ENCODE peak calls at places on chromosomes 16 and 17, in ten cellular contexts. B is IMR-90, R is H1, T is ovary, V is sigmoid colon, P is spleen, H is heart left ventricle, L is Peyer's patch, D is GM12878, Z is lower leg skin. N is an unnamed sample.
A peak's percentile ranks its signal among the peaks of the same experiment; 100 is the strongest.

GRCh38 chr16:22092143-22092933 is at the start of gene VWA3A:
- DNase-seq in B (peak; percentile 64), R (no peak), T (no peak), V (no peak), P (no peak), H (no peak), L (no peak), D (no peak), Z (no peak), N (no peak)

GRCh38 chr17:40025991-40026815 is 11.0 kb downstream of the CSF3 start:
- DNase-seq in B (no peak), R (no peak), T (no peak), V (no peak), P (no peak), H (peak; percentile 24), L (no peak), D (no peak), Z (no peak), N (peak; percentile 51)

GRCh38 chr17:77543779-77544178 is 403.0 kb downstream of the SEC14L1 start:
- DNase-seq in B (no peak), R (no peak), T (no peak), V (no peak), P (no peak), H (no peak), L (no peak), D (no peak), Z (no peak), N (no peak)

GRCh38 chr17:1197379-1197778 is 17.6 kb upstream of the ABR start:
- DNase-seq in B (peak; percentile 40), R (no peak), T (no peak), V (peak; percentile 83), P (no peak), H (peak; percentile 54), L (no peak), D (no peak), Z (peak; percentile 93), N (no peak)

GRCh38 chr17:49548506-49549310 is 27.0 kb upstream of the NXPH3 start:
- DNase-seq in B (peak; percentile 30), R (no peak), T (no peak), V (no peak), P (peak; percentile 58), H (no peak), L (no peak), D (no peak), Z (peak; percentile 83), N (no peak)

GRCh38 chr17:82242698-82242976 is 13.8 kb downstream of the SLC16A3 start:
- DNase-seq in B (no peak), R (no peak), T (no peak), V (peak; percentile 69), P (peak; percentile 78), H (peak; percentile 59), L (no peak), D (no peak), Z (no peak), N (no peak)

GRCh38 chr17:55710410-55710809 is 12.3 kb downstream of the TMEM100 start:
- DNase-seq in B (no peak), R (no peak), T (no peak), V (no peak), P (no peak), H (no peak), L (no peak), D (no peak), Z (no peak), N (no peak)

GRCh38 chr16:27721548-27722265 is 171.8 kb downstream of the KATNIP start:
- DNase-seq in B (peak; percentile 78), R (no peak), T (peak; percentile 69), V (peak; percentile 89), P (no peak), H (peak; percentile 77), L (peak; percentile 48), D (no peak), Z (peak; percentile 93), N (no peak)

GRCh38 chr16:69240336-69240735 is 53.4 kb downstream of the SNTB2 start:
- DNase-seq in B (peak; percentile 73), R (no peak), T (no peak), V (no peak), P (no peak), H (no peak), L (no peak), D (no peak), Z (no peak), N (no peak)

DNA sequence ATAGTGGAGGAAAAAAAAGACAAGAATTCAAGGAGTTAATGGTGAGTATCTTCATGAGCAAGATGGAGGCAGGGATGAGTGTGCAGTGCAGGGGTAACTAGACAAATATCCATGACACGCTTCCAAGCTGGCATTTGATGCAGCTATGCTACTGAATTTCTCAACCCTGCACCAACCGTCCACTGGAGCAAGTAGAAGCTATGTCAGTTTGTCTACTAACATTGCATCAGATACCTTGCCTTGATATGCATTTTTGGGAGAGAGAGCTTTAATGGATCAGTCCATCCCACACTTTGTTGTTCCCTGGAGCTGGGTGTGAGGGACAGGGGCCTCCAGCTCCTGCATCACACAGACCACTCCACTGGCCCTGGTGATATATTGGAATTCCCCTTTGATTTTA is 16.4 kb downstream of the CCL11 start:
- DNase-seq in B (peak; percentile 20), R (no peak), T (no peak), V (no peak), P (no peak), H (no peak), L (no peak), D (no peak), Z (peak; percentile 31), N (no peak)
- TF ChIP-seq POLR2A in B (no peak), R (no peak), T (no peak), V (no peak), P (no peak), H (no peak), L (no peak), D (no peak), Z (no peak), N (no peak)

DNA sequence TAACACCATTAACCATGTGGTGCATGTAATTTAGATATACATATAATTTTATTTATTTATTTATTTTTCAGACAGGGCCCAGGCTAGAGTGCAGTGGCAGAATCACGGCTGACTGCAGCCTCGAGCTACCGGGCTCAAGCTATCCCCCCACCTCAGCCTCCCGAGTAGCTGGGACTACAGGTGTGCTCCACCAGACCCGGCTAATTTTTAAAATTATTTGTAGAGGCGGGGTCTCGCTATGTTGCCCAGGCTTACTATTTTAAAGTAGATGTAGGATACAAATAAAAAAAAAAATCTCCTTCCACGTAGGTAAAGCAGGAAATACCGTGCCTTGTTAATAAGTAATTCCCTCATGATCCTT is 446 bp upstream of the COQ7 start:
- DNase-seq in B (no peak), R (no peak), T (no peak), V (no peak), P (peak; percentile 82), H (no peak), L (no peak), D (no peak), Z (no peak), N (no peak)
- H3K4me3 ChIP-seq in B (no peak overlapping the region), R (peak overlapping the region; percentile 92), T (peak overlapping the region; percentile 98), V (peak overlapping the region; percentile 86), P (peak overlapping the region; percentile 73), H (peak overlapping the region; percentile 85), L (peak overlapping the region; percentile 67), D (peak overlapping the region; percentile 95), Z (no peak overlapping the region), N (peak overlapping the region; percentile 71)

GRCh38 chr17:67993153-67993997 is 2.9 kb downstream of the C17orf58 start:
- DNase-seq in B (peak; percentile 84), R (no peak), T (peak; percentile 91), V (peak; percentile 90), P (peak; percentile 95), H (peak; percentile 93), L (peak; percentile 89), D (no peak), Z (peak; percentile 95), N (peak; percentile 91)
- TF ChIP-seq POLR2A in B (peak; percentile 26), R (peak; percentile 38), T (peak; percentile 52), V (no peak), P (no peak), H (peak; percentile 56), L (peak; percentile 78), D (peak; percentile 76), Z (no peak), N (peak; percentile 67)

GRCh38 chr17:50687200-50688066 is 20.3 kb downstream of the ANKRD40 start:
- DNase-seq in B (no peak), R (no peak), T (peak; percentile 87), V (peak; percentile 74), P (no peak), H (no peak), L (no peak), D (no peak), Z (peak; percentile 82), N (no peak)
- H3K4me3 ChIP-seq in B (no peak overlapping the region), R (no peak overlapping the region), T (no peak overlapping the region), V (no peak overlapping the region), P (no peak overlapping the region), H (no peak overlapping the region), L (no peak overlapping the region), D (no peak overlapping the region), Z (no peak overlapping the region), N (no peak overlapping the region)

DNA sequence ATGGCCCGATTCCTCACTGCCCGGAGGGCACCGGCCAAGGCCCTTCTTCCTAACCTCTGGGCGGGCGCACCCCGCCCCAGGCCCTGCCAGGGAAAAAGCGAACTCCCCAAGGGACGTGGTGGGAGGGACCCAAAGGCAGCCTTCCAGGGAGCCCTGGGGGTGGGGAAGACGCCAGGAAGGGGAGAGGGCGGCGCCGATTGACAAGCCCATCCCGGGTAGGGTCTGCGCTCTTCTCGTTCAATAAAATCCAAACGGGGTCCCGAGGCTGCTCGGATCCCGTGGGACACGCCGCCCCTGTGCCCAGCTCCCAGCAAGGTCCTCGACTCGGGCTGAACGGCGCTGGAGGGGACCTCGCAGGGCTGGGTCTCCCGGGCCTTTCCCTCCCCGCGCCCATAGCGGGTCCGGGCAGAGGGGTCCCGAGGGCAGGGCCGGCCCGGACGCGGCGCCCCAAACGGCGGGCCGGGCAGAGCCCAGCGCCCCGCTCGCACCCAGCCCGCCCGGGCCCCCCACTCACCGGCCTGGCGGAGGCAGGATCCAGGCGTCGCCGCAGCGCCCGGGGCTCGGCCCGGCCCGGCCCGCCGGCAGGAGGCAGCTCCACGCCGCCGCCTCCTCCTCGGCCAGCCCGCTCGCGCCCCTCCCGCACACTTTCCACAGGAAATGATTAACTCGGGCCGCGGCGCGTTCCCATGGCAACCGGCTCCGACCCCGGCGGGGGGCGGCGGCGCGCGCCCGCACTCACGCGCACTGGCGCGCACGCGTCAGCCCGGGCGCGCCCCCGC is at the start of gene KIFC3:
- DNase-seq in B (peak; percentile 72), R (no peak), T (peak; percentile 93), V (peak; percentile 92), P (peak; percentile 93), H (peak; percentile 94), L (peak; percentile 81), D (no peak), Z (peak; percentile 96), N (peak; percentile 91)
- TF ChIP-seq POLR2A in B (peak; percentile 68), R (no peak), T (peak; percentile 20), V (no peak), P (no peak), H (no peak), L (no peak), D (no peak), Z (no peak), N (peak; percentile 74)

DNA sequence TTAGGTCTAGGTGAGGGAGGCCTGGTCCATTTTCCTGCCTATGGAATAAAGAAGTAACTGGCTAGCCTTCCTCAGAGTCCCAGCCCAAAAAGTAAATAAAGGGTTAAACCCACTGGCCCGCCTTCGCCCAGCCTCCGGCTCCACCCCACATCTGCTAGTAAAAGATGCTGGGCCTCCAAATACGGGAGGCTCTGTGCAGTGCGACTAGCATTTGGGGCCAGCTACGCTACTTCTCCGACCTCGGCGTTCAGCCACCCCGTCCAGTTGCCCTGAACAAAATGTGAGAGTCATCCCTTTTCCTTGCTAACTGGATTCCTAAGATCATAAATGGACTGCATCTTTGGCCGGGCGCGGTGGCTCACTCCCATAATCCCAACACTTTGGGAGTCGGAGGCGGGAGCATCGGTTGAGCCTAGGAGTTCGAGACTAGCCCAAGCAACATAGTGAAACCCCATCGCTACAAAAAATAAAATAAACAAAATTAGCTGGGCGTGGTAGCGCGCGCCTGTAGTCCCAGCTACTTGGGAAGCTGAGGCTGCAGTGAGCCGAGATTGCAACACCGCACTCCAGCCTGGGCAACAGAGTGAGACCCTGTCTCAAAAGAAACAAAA is 880 bp upstream of the MPP2 start:
- DNase-seq in B (peak; percentile 65), R (no peak), T (peak; percentile 72), V (peak; percentile 93), P (no peak), H (peak; percentile 77), L (no peak), D (no peak), Z (peak; percentile 93), N (no peak)
- H3K4me3 ChIP-seq in B (peak overlapping the region; percentile 29), R (peak overlapping the region; percentile 42), T (peak overlapping the region; percentile 57), V (peak overlapping the region; percentile 95), P (no peak overlapping the region), H (peak overlapping the region; percentile 84), L (peak overlapping the region; percentile 36), D (no peak overlapping the region), Z (no peak overlapping the region), N (no peak overlapping the region)